ENCODE peak calls at places on chromosomes 6 and 20, in ten cellular contexts. Q is Daoy, M is NCI-H1436 treated with DMSO at 0.1 percent for 48 hours, G is naive B cell, B is head of caudate nucleus, V is amniotic stem cell, R is IMR-90, W is HCT116, C is gastrocnemius medialis, F is HEK293T. L is an unnamed sample.

GRCh38 chr6:4693158-4693557 is 83.0 kb upstream of the CDYL start:
- DNase-seq in M (no peak), G (no peak), B (no peak), F (no peak), V (no peak), W (no peak), C (no peak), Q (no peak), R (peak; percentile 72), L (no peak)

GRCh38 chr20:25205277-25206062 is 10.0 kb downstream of the ENTPD6 start:
- DNase-seq in M (no peak), G (no peak), V (no peak), W (no peak), Q (no peak), R (no peak), C (no peak), F (no peak), B (no peak), L (no peak)

GRCh38 chr20:32456869-32457421 is 98.8 kb downstream of the ASXL1 start:
- DNase-seq in B (peak; percentile 71), C (no peak), F (peak; percentile 89), W (no peak), Q (peak; percentile 48), G (peak; percentile 29), R (peak; percentile 17), M (no peak), V (no peak), L (no peak)

GRCh38 chr20:63740070-63740500 is 509 bp downstream of the SLC2A4RG start:
- DNase-seq in V (no peak), F (peak; percentile 49), B (no peak), R (peak; percentile 7), M (no peak), G (peak; percentile 29), W (no peak), Q (peak; percentile 35), C (peak; percentile 32), L (no peak)

GRCh38 chr6:141677598-141678211 is 455.0 kb upstream of the GJE1 start:
- DNase-seq in M (no peak), C (no peak), B (no peak), V (no peak), F (peak; percentile 20), R (peak; percentile 47), G (no peak), W (peak; percentile 40), Q (peak; percentile 26), L (no peak)

GRCh38 chr20:42598586-42598985 is 591.1 kb downstream of the PTPRT start:
- DNase-seq in R (no peak), V (no peak), M (no peak), Q (no peak), C (no peak), B (no peak), F (no peak), G (no peak), W (no peak), L (no peak)

GRCh38 chr20:5073154-5074049 is 46.4 kb downstream of the PCNA start:
- DNase-seq in C (peak; percentile 88), F (no peak), W (peak; percentile 69), M (no peak), B (peak; percentile 58), Q (peak; percentile 89), G (no peak), R (peak; percentile 22), V (peak; percentile 55), L (no peak)

GRCh38 chr6:132391391-132392291 is 9.6 kb downstream of the MOXD1 start:
- DNase-seq in C (no peak), Q (peak; percentile 50), V (no peak), B (no peak), R (peak; percentile 96), W (no peak), F (no peak), G (no peak), M (no peak), L (no peak)

GRCh38 chr6:143329323-143329722 is 121.2 kb downstream of the ADAT2 start:
- DNase-seq in W (no peak), Q (peak; percentile 22), F (no peak), B (no peak), R (peak; percentile 41), V (no peak), G (no peak), C (no peak), M (no peak), L (no peak)

GRCh38 chr6:70375882-70376281 is 37.4 kb upstream of the FAM135A start:
- DNase-seq in W (peak; percentile 54), F (no peak), B (no peak), Q (peak; percentile 6), C (no peak), M (no peak), V (no peak), R (no peak), G (no peak), L (no peak)

GRCh38 chr20:1588166-1588868 is 30.8 kb upstream of the SIRPD start:
- DNase-seq in Q (no peak), V (no peak), M (no peak), W (no peak), B (no peak), F (no peak), R (no peak), C (no peak), G (no peak), L (no peak)

GRCh38 chr6:43627008-43627825 is 1.8 kb downstream of the GTPBP2 start:
- DNase-seq in F (peak; percentile 36), V (peak; percentile 96), G (no peak), B (no peak), R (peak; percentile 99), M (no peak), C (peak; percentile 74), W (peak; percentile 78), Q (peak; percentile 94), L (peak; percentile 10)

GRCh38 chr6:322205-322930 is 30.1 kb downstream of the DUSP22 start:
- DNase-seq in C (no peak), F (no peak), W (no peak), B (no peak), G (no peak), V (no peak), R (no peak), Q (no peak), M (no peak), L (no peak)

GRCh38 chr6:114576330-114576729 is 233.5 kb upstream of the HS3ST5 start:
- DNase-seq in G (no peak), W (no peak), Q (no peak), M (no peak), C (no peak), R (no peak), F (no peak), B (no peak), V (no peak), L (no peak)